ENCODE peak calls at places on chromosomes 4 and X, in nine cellular contexts. K is astrocyte of the cerebellum; X is A172; C is cardiac muscle cell; Q is NCI-H774; P is HL-60; F is OCI-LY7; W is stromal cell of bone marrow; Y is activated naive CD4-positive, alpha-beta T cell treated with anti-CD3 and anti-CD28 coated beads, Interleukin-2, amount 10 ng/mL, durations not matched to agents 7 days and 5 days. M is an unnamed sample.

GRCh38 chr4:168656055-168656660 is 159.3 kb downstream of the PALLD start:
- DNase-seq in W (peak), K (no peak), F (no peak), P (no peak), C (no peak), Q (no peak), Y (no peak), X (peak), M (no peak)

GRCh38 chr4:105619193-105619931 is 66.9 kb downstream of the ARHGEF38 start:
- DNase-seq in P (no peak), X (no peak), K (no peak), Y (no peak), C (peak), F (no peak), W (no peak), Q (peak), M (no peak)

GRCh38 chr4:148097811-148098210 is 344.4 kb downstream of the NR3C2 start:
- DNase-seq in C (no peak), K (no peak), P (no peak), Q (no peak), X (no peak), F (no peak), Y (no peak), W (no peak), M (no peak)

GRCh38 chrX:39762266-39762841 is 335.4 kb downstream of the BCOR start:
- DNase-seq in F (no peak), C (no peak), Y (no peak), X (peak), K (peak), Q (no peak), W (no peak), P (no peak), M (no peak)

GRCh38 chr4:181991374-181991773 is 251.8 kb upstream of the TENM3 start:
- DNase-seq in X (no peak), W (no peak), Q (no peak), P (no peak), Y (no peak), F (no peak), K (no peak), C (no peak), M (no peak)

GRCh38 chrX:50114113-50114512 is 86.7 kb downstream of the AKAP4 start:
- DNase-seq in F (no peak), K (no peak), P (no peak), C (no peak), W (no peak), X (no peak), Q (no peak), Y (no peak), M (no peak)

GRCh38 chr4:176193126-176193525 is 2.3 kb downstream of the SPATA4 start:
- DNase-seq in Y (no peak), W (no peak), X (no peak), Q (no peak), P (no peak), K (peak), C (no peak), F (no peak), M (no peak)

GRCh38 chrX:130071611-130072349 is 38.5 kb downstream of the ELF4 start:
- DNase-seq in Y (no peak), X (no peak), C (no peak), F (no peak), W (no peak), K (no peak), P (no peak), Q (no peak), M (no peak)

GRCh38 chr4:8646296-8647093 is 53.9 kb downstream of the CPZ start:
- DNase-seq in F (no peak), K (no peak), C (no peak), X (no peak), Y (no peak), Q (no peak), W (no peak), P (no peak), M (no peak)

GRCh38 chr4:41177016-41177415 is 37.3 kb downstream of the APBB2 start:
- DNase-seq in Y (no peak), Q (no peak), F (no peak), X (peak), P (no peak), K (peak), C (no peak), W (peak), M (no peak)

GRCh38 chr4:173176010-173176409 is 7.4 kb downstream of the GALNT7 start:
- DNase-seq in C (no peak), W (no peak), P (no peak), K (no peak), Y (no peak), Q (no peak), X (no peak), F (no peak), M (no peak)

GRCh38 chr4:137664416-137664815 is 132.1 kb upstream of the PCDH18 start:
- DNase-seq in P (no peak), Y (no peak), X (no peak), Q (no peak), W (no peak), K (no peak), F (no peak), C (no peak), M (no peak)

GRCh38 chr4:183798921-183799307 is 106.2 kb upstream of the STOX2 start:
- DNase-seq in W (no peak), Y (peak), P (no peak), X (no peak), F (no peak), C (no peak), K (no peak), Q (no peak), M (no peak)

GRCh38 chrX:15512401-15512965 is 11.9 kb downstream of the BMX start:
- DNase-seq in F (no peak), Q (no peak), P (no peak), X (peak), C (no peak), Y (no peak), K (no peak), W (no peak), M (no peak)

GRCh38 chr4:95340191-95340590 is 208.6 kb downstream of the UNC5C start:
- DNase-seq in W (no peak), P (no peak), K (no peak), X (no peak), F (no peak), Q (no peak), C (no peak), Y (no peak), M (no peak)

GRCh38 chrX:20974326-20974725 is 399.9 kb upstream of the CNKSR2 start:
- DNase-seq in F (no peak), P (no peak), K (no peak), Y (no peak), Q (no peak), C (no peak), X (peak), W (no peak), M (no peak)

GRCh38 chrX:66030505-66031317 is 9.2 kb downstream of the VSIG4 start:
- DNase-seq in Q (no peak), W (peak), P (no peak), X (no peak), Y (peak), C (peak), F (peak), K (no peak), M (peak)

GRCh38 chrX:65928522-65928921 is 111.4 kb downstream of the VSIG4 start:
- DNase-seq in C (no peak), Q (no peak), X (no peak), Y (no peak), P (no peak), F (no peak), W (no peak), K (no peak), M (no peak)

GRCh38 chr4:54566608-54567007 is 91.1 kb upstream of the KIT start:
- DNase-seq in K (no peak), C (no peak), Q (peak), Y (peak), P (no peak), W (no peak), X (no peak), F (no peak), M (peak)

GRCh38 chr4:85406185-85406584 is 68.8 kb upstream of the ARHGAP24 start:
- DNase-seq in W (no peak), X (no peak), C (no peak), K (no peak), Q (no peak), P (no peak), Y (no peak), F (no peak), M (no peak)

GRCh38 chrX:56745019-56745418 is 16.0 kb downstream of the NBDY start:
- DNase-seq in P (no peak), Y (no peak), K (no peak), C (no peak), Q (no peak), F (no peak), W (peak), X (peak), M (no peak)

GRCh38 chr4:143358923-143359694 is 22.4 kb downstream of the GAB1 start:
- DNase-seq in K (no peak), F (peak), P (no peak), C (no peak), Q (no peak), X (peak), Y (peak), W (no peak), M (peak)

GRCh38 chr4:143294310-143294709 is 42.4 kb upstream of the GAB1 start:
- DNase-seq in C (no peak), K (peak), W (peak), F (no peak), Q (no peak), P (no peak), X (no peak), Y (no peak), M (no peak)

GRCh38 chrX:105872921-105873320 is 50.6 kb downstream of the NRK start:
- DNase-seq in Y (no peak), W (peak), Q (no peak), C (no peak), X (no peak), K (peak), F (no peak), P (no peak), M (no peak)

GRCh38 chr4:87270144-87270543 is 49.7 kb upstream of the KLHL8 start:
- DNase-seq in X (peak), Y (peak), P (no peak), K (peak), W (peak), Q (no peak), C (peak), F (peak), M (peak)

GRCh38 chr4:182808673-182809416 is 108.3 kb downstream of the DCTD start:
- DNase-seq in F (no peak), W (no peak), Y (peak), K (no peak), Q (no peak), X (peak), C (no peak), P (peak), M (peak)

GRCh38 chrX:17787557-17787956 is 50.3 kb downstream of the SCML1 start:
- DNase-seq in P (no peak), F (no peak), C (no peak), Y (no peak), Q (no peak), X (no peak), W (no peak), K (no peak), M (no peak)

GRCh38 chr4:138555584-138555983 is 313.4 kb upstream of the SLC7A11 start:
- DNase-seq in F (peak), K (no peak), C (peak), X (no peak), Y (no peak), Q (peak), W (no peak), P (peak), M (peak)